ENCODE peak calls at places on chromosomes 11 and 22, in six cellular contexts. R, Q, V, J, Y and C are unnamed samples.

GRCh38 chr11:8354622-8355417 is 91.1 kb upstream of the LMO1 start:
- DNase-seq in Y (no peak), Q (no peak), R (no peak), J (no peak), V (no peak), C (no peak)

GRCh38 chr11:88171982-88172381 is 3.3 kb downstream of the RAB38 start:
- DNase-seq in R (no peak), Y (no peak), J (no peak), V (no peak), Q (no peak), C (no peak)

GRCh38 chr11:113073290-113073953 is 112.2 kb downstream of the NCAM1 start:
- DNase-seq in V (no peak), R (no peak), J (no peak), Y (no peak), Q (no peak), C (no peak)

GRCh38 chr11:123073343-123074057 is 11.6 kb upstream of the HSPA8 start:
- DNase-seq in V (peak; percentile 26), J (no peak), Q (no peak), R (no peak), Y (no peak), C (no peak)

GRCh38 chr11:128310676-128311445 is 276.5 kb downstream of the ETS1 start:
- DNase-seq in R (peak; percentile 36), Y (no peak), J (no peak), V (no peak), Q (no peak), C (no peak)

GRCh38 chr11:86497310-86497709 is 122.6 kb downstream of the CCDC81 start:
- DNase-seq in R (peak; percentile 67), V (no peak), Q (no peak), Y (no peak), J (no peak), C (no peak)

GRCh38 chr22:26568207-26568706 is 21.7 kb downstream of the TPST2 start:
- DNase-seq in V (no peak), Q (no peak), J (no peak), Y (no peak), R (peak; percentile 12), C (no peak)

GRCh38 chr22:21837184-21837979 is 30.1 kb downstream of the MAPK1 start:
- DNase-seq in R (peak; percentile 91), V (no peak), Q (peak; percentile 32), Y (peak; percentile 71), J (no peak), C (no peak)

GRCh38 chr11:71499125-71499524 is 27.9 kb upstream of the KRTAP5-7 start:
- DNase-seq in Q (no peak), V (no peak), Y (peak; percentile 33), R (peak; percentile 8), J (no peak), C (no peak)

GRCh38 chr11:131866535-131867400 is 496.4 kb downstream of the NTM start:
- DNase-seq in V (no peak), J (no peak), R (no peak), Q (no peak), Y (no peak), C (no peak)

GRCh38 chr11:56906683-56907148 is 82.0 kb upstream of the OR5AK2 start:
- DNase-seq in Y (no peak), J (no peak), Q (no peak), R (no peak), V (no peak), C (no peak)

GRCh38 chr11:70604630-70605520 is 206.5 kb downstream of the CTTN start:
- DNase-seq in Q (no peak), J (no peak), R (no peak), V (no peak), Y (no peak), C (no peak)

GRCh38 chr11:35923452-35923851 is 20.4 kb upstream of the LDLRAD3 start:
- DNase-seq in R (no peak), Q (no peak), Y (no peak), J (no peak), V (no peak), C (no peak)

GRCh38 chr11:130071211-130071712 is 1.6 kb downstream of the APLP2 start:
- DNase-seq in Y (no peak), R (peak; percentile 35), J (no peak), Q (no peak), V (no peak), C (no peak)

GRCh38 chr11:75240381-75241035 is at the start of gene TPBGL:
- DNase-seq in V (no peak), R (no peak), Q (no peak), Y (peak; percentile 58), J (peak; percentile 55), C (no peak)

GRCh38 chr22:37747090-37747714 is 50.4 kb downstream of the TRIOBP start:
- DNase-seq in J (no peak), Q (no peak), V (no peak), R (peak; percentile 66), Y (peak; percentile 76), C (no peak)
- H3K27ac ChIP-seq in J (peak overlapping the region; percentile 95), Q (peak overlapping the region; percentile 73), V (peak overlapping the region; percentile 97), R (peak overlapping the region; percentile 100), Y (peak overlapping the region; percentile 96), C (peak overlapping the region; percentile 98)

GRCh38 chr11:108666373-108666772 is 1.5 kb downstream of the DDX10 start:
- DNase-seq in V (no peak), J (no peak), R (no peak), Q (peak; percentile 63), Y (no peak), C (no peak)
- H3K4me3 ChIP-seq in V (no peak overlapping the region), J (no peak overlapping the region), R (no peak overlapping the region), Q (peak overlapping the region; percentile 77), Y (no peak overlapping the region), C (no peak overlapping the region)

GRCh38 chr11:61390161-61390560 is 2.2 kb upstream of the TMEM216 start:
- DNase-seq in Y (no peak), R (peak; percentile 24), V (no peak), Q (no peak), J (no peak), C (no peak)

GRCh38 chr11:61392991-61393595 is 706 bp downstream of the TMEM216 start:
- DNase-seq in J (no peak), Y (no peak), V (no peak), Q (no peak), R (peak; percentile 34), C (no peak)
- H3K4me1 ChIP-seq in J (no peaks in the 10 kb centered on the region), Y (no peaks in the 10 kb centered on the region), V (no peaks in the 10 kb centered on the region), Q (peaks cover 20% of the 10 kb centered on the region), R (peaks cover 3% of the 10 kb centered on the region), C (peaks cover 4% of the 10 kb centered on the region)

GRCh38 chr11:60872124-60872951 is 5.0 kb downstream of the ZP1 start:
- DNase-seq in Y (peak; percentile 67), V (no peak), J (peak; percentile 57), R (peak; percentile 73), Q (no peak), C (no peak)
- H3K27ac ChIP-seq in Y (no peak overlapping the region), V (peak overlapping the region; percentile 25), J (no peak overlapping the region), R (peak overlapping the region; percentile 18), Q (no peak overlapping the region), C (no peak overlapping the region)

GRCh38 chr11:134050541-134051383 is 18.1 kb upstream of the JAM3 start:
- DNase-seq in Y (peak; percentile 85), V (no peak), Q (peak; percentile 81), J (peak; percentile 86), R (peak; percentile 49), C (peak; percentile 65)
- H3K4me3 ChIP-seq in Y (peak overlapping the region; percentile 40), V (peak overlapping the region; percentile 15), Q (no peak overlapping the region), J (peak overlapping the region; percentile 26), R (peak overlapping the region; percentile 35), C (peak overlapping the region; percentile 2)